ENCODE peak calls at places on chromosomes 4 and X, in six cellular contexts. Q is transverse colon, J is stomach, B is breast epithelium, V is prostate gland, F is H1. R is an unnamed sample. For H3K4me1, the result is how much of the 10 kb centered on the place peaks cover.

GRCh38 chr4:61223385-61223784 is 23.3 kb downstream of the ADGRL3 start:
- DNase-seq in B (no peak), J (no peak), F (no peak), Q (no peak), V (no peak), R (no peak)

GRCh38 chr4:75921910-75922309 is 18.9 kb downstream of the NAAA start:
- DNase-seq in F (no peak), Q (peak), V (no peak), B (no peak), J (no peak), R (no peak)

GRCh38 chr4:183402771-183403170 is 41.7 kb upstream of the CDKN2AIP start:
- DNase-seq in J (no peak), Q (no peak), F (no peak), B (no peak), V (no peak), R (no peak)

GRCh38 chrX:133402042-133402453 is 13.2 kb downstream of the GPC4 start:
- DNase-seq in F (no peak), V (no peak), Q (no peak), J (no peak), B (no peak), R (no peak)

GRCh38 chr4:3204021-3204431 is 44.9 kb upstream of the MSANTD1 start:
- DNase-seq in J (peak), B (no peak), F (no peak), V (no peak), Q (peak), R (peak)

GRCh38 chrX:103275947-103276567 is 493 bp downstream of the TCEAL5 start:
- DNase-seq in F (no peak), J (no peak), Q (no peak), V (no peak), B (no peak), R (no peak)

GRCh38 chr4:110124721-110125120 is 73.7 kb downstream of the ELOVL6 start:
- DNase-seq in V (no peak), F (no peak), Q (no peak), B (no peak), J (no peak), R (no peak)

GRCh38 chrX:39258331-39258730 is 457.1 kb downstream of the MID1IP1 start:
- DNase-seq in J (no peak), F (no peak), Q (no peak), V (no peak), B (no peak), R (no peak)

GRCh38 chrX:39814391-39814790 is 283.4 kb downstream of the BCOR start:
- DNase-seq in F (no peak), Q (peak), J (no peak), B (no peak), V (no peak), R (no peak)

GRCh38 chrX:10615931-10616780 is 4.2 kb downstream of the MID1 start:
- DNase-seq in Q (peak), B (no peak), F (no peak), J (peak), V (peak), R (no peak)

GRCh38 chrX:1181131-1181530 is 31.3 kb downstream of the CRLF2 start:
- DNase-seq in Q (no peak), F (peak), J (no peak), V (no peak), B (peak), R (peak)

GRCh38 chr4:136637071-136637777 is 895.1 kb downstream of the PCDH18 start:
- DNase-seq in F (peak), V (no peak), J (no peak), B (no peak), Q (no peak), R (no peak)

GRCh38 chr4:24419147-24420034 is 165.0 kb downstream of the DHX15 start:
- DNase-seq in J (peak), F (peak), Q (peak), V (peak), B (peak), R (peak)

GRCh38 chr4:148094149-148094548 is 348.1 kb downstream of the NR3C2 start:
- DNase-seq in B (no peak), F (no peak), V (no peak), J (no peak), Q (no peak), R (no peak)

GRCh38 chr4:90069151-90069550 is 58.0 kb upstream of the CCSER1 start:
- DNase-seq in B (no peak), V (no peak), J (no peak), F (no peak), Q (no peak), R (no peak)

GRCh38 chr4:186068581-186069402 is at the start of gene TLR3:
- DNase-seq in B (no peak), Q (no peak), J (no peak), V (no peak), F (peak), R (no peak)

GRCh38 chr4:55791666-55792065 is 27.9 kb upstream of the EXOC1L start:
- DNase-seq in F (no peak), V (no peak), J (no peak), B (no peak), Q (no peak), R (no peak)

GRCh38 chrX:115423091-115423490 is 133.6 kb downstream of the LUZP4 start:
- DNase-seq in J (no peak), B (no peak), V (no peak), F (no peak), Q (no peak), R (no peak)

GRCh38 chr4:143768007-143768591 is 67.6 kb upstream of the FREM3 start:
- DNase-seq in V (no peak), Q (no peak), F (no peak), B (no peak), J (no peak), R (no peak)

GRCh38 chr4:32824321-32824720 is 2104.2 kb downstream of the PCDH7 start:
- DNase-seq in B (no peak), V (no peak), Q (no peak), J (no peak), F (no peak), R (no peak)

GRCh38 chrX:119685225-119686066 is 7.5 kb downstream of the SEPTIN6 start:
- DNase-seq in J (no peak), Q (no peak), V (no peak), B (no peak), F (no peak), R (no peak)

GRCh38 chr4:71270901-71271300 is 67.9 kb upstream of the SLC4A4 start:
- DNase-seq in J (peak), V (no peak), B (no peak), F (peak), Q (peak), R (no peak)

GRCh38 chr4:158008551-158009218 is 164.1 kb downstream of the GASK1B start:
- DNase-seq in V (peak), Q (no peak), F (no peak), B (no peak), J (no peak), R (no peak)

GRCh38 chr4:33959519-33959918 is 2284.8 kb downstream of the ARAP2 start:
- DNase-seq in B (no peak), Q (no peak), J (no peak), V (no peak), F (no peak), R (no peak)

GRCh38 chrX:103378990-103379389 is 2.7 kb downstream of the BEX3 start:
- DNase-seq in J (no peak), Q (no peak), V (no peak), F (no peak), B (no peak), R (no peak)

GRCh38 chr4:137531951-137532868 is at the start of gene PCDH18:
- DNase-seq in B (peak), F (peak), V (peak), Q (peak), J (peak), R (peak)

GRCh38 chrX:6468716-6469115 is 66.2 kb downstream of the VCX3A start:
- DNase-seq in Q (no peak), F (no peak), V (no peak), J (no peak), B (no peak), R (no peak)

GRCh38 chrX:71454222-71454621 is 78.7 kb upstream of the OGT start:
- DNase-seq in V (no peak), J (no peak), F (no peak), B (no peak), Q (no peak), R (no peak)

GRCh38 chrX:33725556-33726232 is 406.4 kb downstream of the FAM47A start:
- DNase-seq in B (peak), V (peak), J (no peak), Q (no peak), F (peak), R (no peak)

DNA sequence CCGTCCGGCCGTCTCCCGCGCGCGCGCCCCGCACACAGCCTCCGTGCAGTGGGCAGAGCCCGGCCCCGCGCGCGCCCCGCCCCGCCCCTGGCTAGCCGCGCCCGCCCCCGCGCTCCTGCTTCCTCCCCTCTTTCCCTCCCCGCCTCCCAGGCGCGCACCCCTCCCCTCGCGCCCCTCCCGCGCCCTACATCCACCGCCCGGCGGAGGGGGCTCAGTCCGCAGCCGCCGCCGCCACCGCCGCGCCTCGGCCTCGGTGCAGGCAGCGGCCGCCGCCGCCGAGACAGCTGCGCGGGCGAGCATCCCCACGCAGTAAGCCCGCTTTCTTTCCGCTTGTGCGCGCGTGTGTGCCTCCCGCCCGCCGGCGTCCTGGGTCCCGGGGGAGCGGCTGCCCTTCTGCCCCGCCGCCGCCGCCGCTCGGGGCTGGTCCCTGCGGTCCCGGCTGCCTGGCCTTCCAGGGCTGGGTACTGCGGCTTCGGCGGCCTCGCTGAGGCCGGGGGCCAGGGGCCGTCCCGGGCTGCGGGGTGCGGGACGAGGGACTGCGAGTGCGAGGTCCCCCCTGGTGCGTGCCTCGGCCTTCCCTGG is at the start of gene FHL1:
- DNase-seq in J (peak), B (no peak), Q (peak), F (peak), V (peak), R (peak)
- TF ChIP-seq POLR2AphosphoS5 in J (peak), B (no peak), Q (peak), F (no peak), V (no peak), R (no peak)

DNA sequence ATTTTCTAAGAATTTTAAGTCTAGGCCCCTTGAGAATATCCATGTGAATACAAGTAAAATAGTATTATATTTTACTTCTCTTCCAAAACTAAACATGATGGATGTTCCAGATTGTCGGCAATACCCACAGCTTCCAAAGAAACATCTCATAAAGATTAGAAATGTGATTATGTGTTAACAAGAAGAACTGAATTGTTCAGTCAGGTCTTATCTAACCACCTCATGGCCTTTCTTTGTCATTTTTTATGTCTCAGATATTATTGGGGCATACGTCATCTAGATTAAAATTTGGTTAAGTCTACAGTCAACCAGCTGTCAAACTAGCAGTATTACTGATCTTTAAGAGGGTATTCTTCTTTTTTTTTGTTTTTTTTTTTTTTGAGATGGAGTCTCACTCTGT is 10.0 kb downstream of the EPGN start:
- DNase-seq in B (no peak), F (no peak), Q (no peak), V (no peak), J (no peak), R (no peak)
- H3K27ac ChIP-seq in B (no peak), F (no peak), Q (no peak), V (no peak), J (no peak), R (no peak)

GRCh38 chr4:169238445-169238844 is 32.3 kb downstream of the SH3RF1 start:
- DNase-seq in V (no peak), F (no peak), J (no peak), Q (no peak), B (no peak), R (no peak)

GRCh38 chr4:169236901-169237626 is 33.7 kb downstream of the SH3RF1 start:
- DNase-seq in B (peak), V (peak), J (no peak), Q (no peak), F (no peak), R (no peak)

GRCh38 chr4:169241480-169241879 is 29.3 kb downstream of the SH3RF1 start:
- DNase-seq in F (no peak), J (no peak), Q (no peak), V (no peak), B (no peak), R (no peak)

GRCh38 chr4:169243808-169244207 is 26.9 kb downstream of the SH3RF1 start:
- DNase-seq in B (no peak), J (no peak), V (no peak), F (no peak), Q (no peak), R (no peak)

DNA sequence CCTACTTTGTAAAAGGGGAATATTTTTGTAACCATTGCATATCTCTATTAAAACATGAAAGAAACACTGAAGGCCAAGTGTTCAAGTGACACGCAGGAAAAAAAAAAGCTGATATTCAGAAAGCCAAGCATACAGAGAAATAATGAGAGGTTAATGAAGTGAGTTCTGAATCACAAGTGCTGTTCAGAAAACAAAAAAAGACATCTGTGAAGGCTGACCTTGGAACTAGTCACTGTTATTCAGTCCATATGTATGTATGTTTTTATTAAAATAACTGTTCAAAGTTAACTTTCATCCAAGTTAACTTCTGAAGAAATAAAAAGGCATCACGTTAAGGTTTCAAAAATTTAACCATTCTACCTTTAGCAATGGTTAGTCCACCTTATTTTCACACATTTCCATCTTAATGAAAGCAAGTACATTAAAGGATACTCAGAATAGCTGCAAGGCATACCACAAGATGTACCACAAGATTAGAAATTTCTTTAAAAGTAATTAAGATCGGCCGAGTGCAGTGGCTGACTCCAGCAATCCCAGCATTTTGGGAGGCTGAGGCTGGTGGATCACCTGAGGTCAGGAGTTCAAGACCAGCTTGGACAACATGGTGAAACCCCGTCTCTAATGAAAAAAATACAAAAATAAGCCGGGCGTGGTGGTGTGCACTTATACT is 31.4 kb downstream of the SH3RF1 start:
- DNase-seq in Q (no peak), F (no peak), J (no peak), V (no peak), B (no peak), R (no peak)
- H3K4me1 ChIP-seq in Q (under half), F (under half), J (under half), V (under half), B (under half), R (under half)

GRCh38 chrX:31336419-31336818 is 264.6 kb upstream of the FTHL17 start:
- DNase-seq in Q (no peak), V (no peak), J (no peak), F (no peak), B (no peak), R (no peak)

GRCh38 chrX:31334997-31335396 is 263.2 kb upstream of the FTHL17 start:
- DNase-seq in F (no peak), J (no peak), B (no peak), V (no peak), Q (no peak), R (no peak)

GRCh38 chrX:31337332-31337731 is 265.5 kb upstream of the FTHL17 start:
- DNase-seq in F (no peak), V (no peak), Q (no peak), B (no peak), J (no peak), R (no peak)

DNA sequence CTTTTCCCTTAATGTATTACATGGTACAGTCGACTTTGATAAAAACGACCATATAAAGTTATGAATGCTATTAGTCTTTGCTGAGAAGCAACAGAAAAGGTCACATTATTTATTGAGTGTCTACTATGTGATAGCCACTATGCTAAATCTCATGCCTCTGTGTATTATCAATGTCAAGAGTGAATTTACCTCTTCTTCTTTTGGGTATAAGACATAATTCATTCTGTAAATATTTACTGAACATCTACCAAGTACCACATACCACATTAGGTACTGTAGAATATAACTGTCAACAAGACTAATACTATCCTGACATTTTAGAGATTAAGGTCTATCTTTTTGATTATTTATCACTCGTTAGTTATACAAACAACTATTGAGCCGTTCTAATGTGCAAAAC is 268.7 kb upstream of the FTHL17 start:
- DNase-seq in F (no peak), V (no peak), B (no peak), Q (no peak), J (no peak), R (no peak)
- TF ChIP-seq POLR2AphosphoS5 in F (no peak), V (no peak), B (no peak), Q (peak), J (no peak), R (no peak)

GRCh38 chrX:40880712-40881111 is 145.4 kb upstream of the MED14 start:
- DNase-seq in V (no peak), J (no peak), B (no peak), F (no peak), Q (no peak), R (no peak)

GRCh38 chrX:40883021-40883619 is 147.8 kb upstream of the MED14 start:
- DNase-seq in J (no peak), V (no peak), Q (no peak), B (no peak), F (no peak), R (no peak)

GRCh38 chrX:40877869-40878268 is 142.5 kb upstream of the MED14 start:
- DNase-seq in Q (no peak), F (no peak), V (no peak), J (no peak), B (no peak), R (no peak)

DNA sequence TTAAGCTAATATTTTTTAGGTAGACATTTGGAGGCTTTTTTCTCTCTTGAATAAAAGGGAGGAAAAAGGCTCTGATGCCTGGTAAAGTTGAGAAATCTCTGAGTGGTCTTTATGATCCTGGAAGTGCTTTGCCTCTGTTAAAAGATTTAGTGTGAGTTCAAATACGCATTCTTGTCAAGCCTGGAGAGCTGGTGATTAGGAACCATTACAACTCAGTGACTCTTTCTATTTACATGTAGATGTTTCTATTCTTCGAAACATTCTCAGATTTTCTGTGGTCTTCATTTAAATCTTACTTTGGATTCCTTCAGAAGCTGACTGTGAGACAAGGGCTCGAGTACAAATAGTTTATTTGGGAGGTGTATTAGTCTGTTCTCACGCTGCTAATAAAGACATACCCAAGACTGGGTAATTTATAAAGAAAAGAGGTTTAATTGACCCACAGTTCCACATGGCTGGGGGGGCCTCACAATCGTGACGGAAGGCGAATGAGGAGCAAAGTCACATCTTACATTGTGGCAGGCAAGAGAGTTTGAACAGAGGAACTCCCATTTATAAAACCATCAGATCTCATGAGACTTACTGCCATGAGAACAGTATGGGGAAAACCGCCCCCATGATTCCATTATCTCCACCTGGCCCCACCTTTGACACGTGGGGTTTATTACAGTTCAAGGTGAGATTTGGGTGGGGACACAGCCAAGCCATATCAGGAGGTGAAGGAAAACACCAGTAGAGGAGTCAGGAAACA is 143.7 kb upstream of the MED14 start:
- DNase-seq in F (no peak), B (no peak), J (no peak), Q (no peak), V (no peak), R (no peak)
- H3K27ac ChIP-seq in F (peak), B (no peak), J (no peak), Q (no peak), V (no peak), R (no peak)

GRCh38 chr4:15809058-15809457 is 30.9 kb downstream of the CD38 start:
- DNase-seq in B (no peak), J (no peak), V (no peak), F (no peak), Q (no peak), R (no peak)
- H3K4me1 ChIP-seq in B (under half), J (under half), V (under half), F (under half), Q (under half), R (under half)

GRCh38 chr4:6782846-6783110 is 251 bp downstream of the KIAA0232 start:
- DNase-seq in J (no peak), V (no peak), Q (no peak), F (no peak), B (no peak), R (no peak)
- TF ChIP-seq POLR2AphosphoS5 in J (no peak), V (no peak), Q (no peak), F (no peak), B (no peak), R (no peak)

R was measured in suprapubic skin.